ENCODE peak calls at places on chromosomes 1 and 21, in six cellular contexts. B is K562, R is transverse colon, N is fibroblast of villous mesenchyme, F is upper lobe of right lung, E is fibroblast of mammary gland. Z is an unnamed sample.

GRCh38 chr1:200224315-200224714 is 185.5 kb downstream of the ZNF281 start:
- DNase-seq in F (no peak), R (no peak), B (no peak), E (peak; percentile 62), N (peak; percentile 21), Z (no peak)

GRCh38 chr1:2603521-2604155 is 17.1 kb downstream of the PRXL2B start:
- DNase-seq in N (no peak), F (peak; percentile 46), R (no peak), E (no peak), B (no peak), Z (no peak)

GRCh38 chr21:39724944-39725343 is 20.0 kb upstream of the IGSF5 start:
- DNase-seq in R (no peak), E (no peak), N (no peak), F (no peak), B (no peak), Z (no peak)

GRCh38 chr1:45923343-45923742 is 119.9 kb downstream of the MAST2 start:
- DNase-seq in N (peak; percentile 45), F (no peak), R (no peak), E (no peak), B (no peak), Z (no peak)

GRCh38 chr21:26041441-26042180 is 129.0 kb downstream of the APP start:
- DNase-seq in E (peak; percentile 78), F (no peak), B (no peak), N (no peak), R (no peak), Z (no peak)

GRCh38 chr1:237556911-237557310 is 333.8 kb downstream of the ZP4 start:
- DNase-seq in B (no peak), E (no peak), F (no peak), R (no peak), N (no peak), Z (no peak)

GRCh38 chr1:163758977-163759670 is 437.4 kb downstream of the NUF2 start:
- DNase-seq in B (no peak), R (no peak), F (no peak), N (peak; percentile 11), E (no peak), Z (no peak)

GRCh38 chr1:101002551-101002950 is 23.0 kb downstream of the DPH5 start:
- DNase-seq in R (no peak), B (no peak), N (peak; percentile 33), F (no peak), E (peak; percentile 33), Z (no peak)

GRCh38 chr1:171794085-171794484 is 12.6 kb downstream of the METTL13 start:
- DNase-seq in F (no peak), R (no peak), B (no peak), E (peak; percentile 89), N (peak; percentile 13), Z (no peak)

GRCh38 chr1:162193815-162194214 is 124.3 kb downstream of the NOS1AP start:
- DNase-seq in E (no peak), R (no peak), N (no peak), F (no peak), B (no peak), Z (no peak)

GRCh38 chr1:24379733-24380315 is 33.8 kb downstream of the STPG1 start:
- DNase-seq in B (no peak), F (no peak), R (no peak), E (peak; percentile 82), N (peak; percentile 35), Z (no peak)

GRCh38 chr1:9438431-9439073 is 100.7 kb upstream of the SLC25A33 start:
- DNase-seq in R (peak; percentile 39), B (no peak), F (peak; percentile 74), E (peak; percentile 93), N (peak; percentile 95), Z (no peak)

GRCh38 chr1:43147625-43148319 is 24.3 kb downstream of the EBNA1BP2 start:
- DNase-seq in B (peak; percentile 67), F (peak; percentile 89), N (peak; percentile 79), E (peak; percentile 40), R (peak; percentile 49), Z (peak; percentile 67)

GRCh38 chr1:187264995-187265602 is 436.4 kb downstream of the PLA2G4A start:
- DNase-seq in E (peak; percentile 44), F (no peak), R (no peak), B (no peak), N (peak; percentile 28), Z (peak; percentile 10)

GRCh38 chr1:182366596-182366995 is 25.0 kb downstream of the GLUL start:
- DNase-seq in N (no peak), R (no peak), E (no peak), F (no peak), B (no peak), Z (no peak)

GRCh38 chr1:25676488-25676887 is 59.9 kb downstream of the MAN1C1 start:
- DNase-seq in F (peak; percentile 60), N (no peak), R (no peak), E (no peak), B (no peak), Z (peak; percentile 45)

GRCh38 chr1:107273515-107273914 is 132.7 kb downstream of the NTNG1 start:
- DNase-seq in F (no peak), R (no peak), E (no peak), B (no peak), N (no peak), Z (no peak)

GRCh38 chr1:156009404-156009803 is 11.3 kb downstream of the SSR2 start:
- DNase-seq in B (no peak), R (no peak), N (no peak), E (no peak), F (no peak), Z (no peak)

GRCh38 chr1:206982216-206982615 is 12.0 kb upstream of the FCAMR start:
- DNase-seq in R (peak; percentile 69), B (peak; percentile 74), N (peak; percentile 36), F (no peak), E (peak; percentile 26), Z (peak; percentile 74)

GRCh38 chr1:186985889-186986491 is 157.2 kb downstream of the PLA2G4A start:
- DNase-seq in E (peak; percentile 74), B (peak; percentile 30), N (peak; percentile 67), F (no peak), R (no peak), Z (no peak)

GRCh38 chr1:57431400-57431799 is 7.5 kb upstream of the DAB1 start:
- DNase-seq in F (no peak), B (no peak), E (no peak), N (no peak), R (no peak), Z (no peak)

GRCh38 chr21:43876605-43877004 is 11.6 kb downstream of the AGPAT3 start:
- DNase-seq in N (no peak), E (no peak), F (no peak), B (no peak), R (no peak), Z (no peak)

GRCh38 chr21:45352621-45353125 is 52.3 kb upstream of the COL18A1 start:
- DNase-seq in E (no peak), F (no peak), R (no peak), B (no peak), N (no peak), Z (no peak)

GRCh38 chr21:43657355-43658093 is 1.8 kb downstream of the HSF2BP start:
- DNase-seq in E (no peak), N (no peak), R (no peak), B (no peak), F (no peak), Z (peak; percentile 54)

GRCh38 chr1:72111662-72112061 is 170.7 kb downstream of the NEGR1 start:
- DNase-seq in B (no peak), F (no peak), E (no peak), N (no peak), R (no peak), Z (no peak)

GRCh38 chr1:219812491-219813221 is 115.7 kb downstream of the SLC30A10 start:
- DNase-seq in E (peak; percentile 77), F (no peak), N (peak; percentile 69), R (peak; percentile 7), B (peak; percentile 73), Z (peak; percentile 34)

GRCh38 chr1:48216941-48217340 is 5.6 kb upstream of the SLC5A9 start:
- DNase-seq in R (no peak), F (no peak), E (no peak), N (no peak), B (peak; percentile 46), Z (no peak)

GRCh38 chr1:47561523-47562007 is 123.7 kb downstream of the FOXD2 start:
- DNase-seq in N (no peak), F (no peak), R (no peak), E (no peak), B (no peak), Z (no peak)

GRCh38 chr1:117171900-117172501 is 38.7 kb downstream of the VTCN1 start:
- DNase-seq in N (peak; percentile 70), R (no peak), B (no peak), E (peak; percentile 92), F (peak; percentile 76), Z (peak; percentile 55)

DNA sequence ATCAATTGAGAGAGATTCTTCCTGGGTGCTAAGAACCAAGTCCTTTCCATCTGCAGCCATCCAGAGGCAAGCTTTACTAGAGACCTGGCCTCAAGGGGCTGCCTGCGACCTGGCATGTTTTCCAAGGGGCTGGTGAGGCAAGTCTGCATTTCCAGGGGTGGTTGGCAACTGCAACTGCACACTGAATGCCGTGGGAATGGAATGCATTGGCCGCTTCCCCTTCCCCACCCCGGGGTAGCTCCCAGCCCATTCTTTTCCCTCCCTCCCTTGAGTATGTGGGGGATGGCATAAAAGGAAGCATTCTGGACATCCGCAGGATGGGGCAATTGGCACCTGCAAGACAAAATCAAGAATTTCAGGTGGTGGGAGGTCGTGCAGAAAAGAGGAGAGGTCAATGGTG is 155.1 kb downstream of the IGSF21 start:
- DNase-seq in R (no peak), B (no peak), F (no peak), N (no peak), E (no peak), Z (no peak)
- H3K4me3 ChIP-seq in R (no peak overlapping the region), B (no peak overlapping the region), F (no peak overlapping the region), N (no peak overlapping the region), E (no peak overlapping the region), Z (no peak overlapping the region)

GRCh38 chr1:197918815-197919522 is 1.8 kb downstream of the LHX9 start:
- DNase-seq in R (no peak), F (no peak), N (no peak), E (no peak), B (no peak), Z (no peak)
- H3K4me3 ChIP-seq in R (no peak overlapping the region), F (peak overlapping the region; percentile 14), N (no peak overlapping the region), E (no peak overlapping the region), B (no peak overlapping the region), Z (no peak overlapping the region)

GRCh38 chr1:1421147-1421906 is at the start of gene ANKRD65:
- DNase-seq in B (no peak), R (no peak), N (no peak), E (no peak), F (peak; percentile 84), Z (peak; percentile 45)
- H3K4me3 ChIP-seq in B (no peak within 1 kb of the TSS), R (no peak within 1 kb of the TSS), N (no peak within 1 kb of the TSS), E (no peak within 1 kb of the TSS), F (peak within 1 kb of the TSS; percentile 47), Z (no peak within 1 kb of the TSS)

DNA sequence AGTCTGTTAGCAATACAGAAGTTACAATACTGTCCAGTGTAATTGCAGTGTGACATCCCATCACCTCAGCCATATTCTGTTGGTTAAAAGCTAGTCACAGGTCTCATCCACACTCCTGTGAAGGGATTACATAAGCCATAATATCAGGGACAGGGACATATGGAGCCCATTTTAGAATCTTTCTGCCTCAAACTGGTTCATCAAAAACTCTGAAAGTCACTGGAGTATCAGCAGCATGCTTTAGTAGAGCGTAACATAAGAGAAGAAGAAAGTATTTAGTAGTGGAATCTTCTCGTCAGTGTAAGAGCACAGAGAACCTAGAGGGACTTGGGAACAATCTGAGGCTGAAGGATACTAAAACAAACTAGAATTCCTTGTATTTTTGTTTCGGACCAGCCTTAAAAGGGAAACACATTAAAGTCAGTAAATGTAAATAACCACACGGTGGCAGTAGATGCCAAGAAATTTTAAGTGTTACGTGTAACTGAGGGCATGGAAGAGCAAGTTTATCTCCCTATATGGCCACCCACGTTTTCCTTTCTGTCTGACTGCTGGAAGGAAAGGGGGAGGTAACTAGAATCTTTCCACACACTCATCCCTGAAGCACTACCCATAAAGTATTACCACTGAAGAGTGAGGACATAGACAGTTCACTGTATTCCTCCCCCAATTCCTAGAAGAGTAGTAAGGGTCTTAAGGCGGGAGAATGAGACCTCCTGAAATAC is 41.6 kb upstream of the AGL start:
- DNase-seq in N (peak; percentile 95), F (no peak), R (peak; percentile 11), B (peak; percentile 78), E (peak; percentile 93), Z (no peak)
- H3K4me3 ChIP-seq in N (no peak overlapping the region), F (no peak overlapping the region), R (no peak overlapping the region), B (no peak overlapping the region), E (no peak overlapping the region), Z (no peak overlapping the region)

Z was measured in mucosa of descending colon.